ENCODE peak calls at places on chromosomes 3 and 15, in six cellular contexts. D, J, A, H, K and T are unnamed samples.

GRCh38 chr3:195054311-195054710 is 216.6 kb downstream of the XXYLT1 start:
- DNase-seq in H (no peak), K (no peak), A (no peak), D (no peak), J (no peak), T (no peak)

GRCh38 chr3:126582286-126582685 is 23.6 kb upstream of the C3orf22 start:
- DNase-seq in H (no peak), J (no peak), K (no peak), D (no peak), A (no peak), T (no peak)

GRCh38 chr3:13850161-13850945 is 29.5 kb downstream of the WNT7A start:
- DNase-seq in A (no peak), K (no peak), J (no peak), D (no peak), H (no peak), T (no peak)

GRCh38 chr3:37491776-37492175 is 317.4 kb upstream of the LRRFIP2 start:
- DNase-seq in K (no peak), D (no peak), H (no peak), A (no peak), J (no peak), T (no peak)

GRCh38 chr3:8239718-8240698 is 261.6 kb upstream of the LMCD1 start:
- DNase-seq in K (peak), A (peak), D (no peak), H (no peak), J (peak), T (peak)

GRCh38 chr3:111484666-111485065 is 57.3 kb upstream of the CD96 start:
- DNase-seq in K (peak), A (no peak), J (no peak), H (no peak), D (no peak), T (no peak)

GRCh38 chr3:57627976-57628375 is 30.8 kb upstream of the ARF4 start:
- DNase-seq in J (no peak), H (no peak), D (no peak), A (no peak), K (no peak), T (no peak)

GRCh38 chr3:101433652-101434051 is 79.4 kb downstream of the SENP7 start:
- DNase-seq in H (no peak), K (no peak), J (no peak), A (no peak), D (no peak), T (no peak)

GRCh38 chr15:86236721-86237121 is 157.1 kb downstream of the AGBL1 start:
- DNase-seq in A (no peak), J (no peak), D (no peak), H (no peak), K (no peak), T (no peak)

GRCh38 chr15:40398413-40398873 is 7.2 kb upstream of the IVD start:
- DNase-seq in H (no peak), K (no peak), D (no peak), J (no peak), A (no peak), T (peak)

GRCh38 chr3:10508235-10508618 is 2.8 kb upstream of the ATP2B2 start:
- DNase-seq in H (no peak), A (no peak), K (no peak), D (no peak), J (no peak), T (no peak)

GRCh38 chr3:50264389-50264963 is 4.5 kb upstream of the SEMA3B start:
- DNase-seq in A (no peak), D (no peak), J (no peak), K (peak), H (no peak), T (no peak)

GRCh38 chr3:85508659-85509058 is 549.9 kb downstream of the CADM2 start:
- DNase-seq in K (no peak), H (no peak), J (no peak), D (no peak), A (no peak), T (no peak)

GRCh38 chr15:69841046-69841828 is 256.5 kb downstream of the TLE3 start:
- DNase-seq in J (no peak), K (no peak), D (no peak), H (no peak), A (no peak), T (no peak)

GRCh38 chr15:89171136-89172072 is 50.0 kb downstream of the RLBP1 start:
- DNase-seq in J (peak), K (no peak), D (no peak), H (no peak), A (no peak), T (no peak)

GRCh38 chr15:42053010-42053409 is 32.2 kb upstream of the PLA2G4E start:
- DNase-seq in D (no peak), K (no peak), H (no peak), J (no peak), A (no peak), T (no peak)

GRCh38 chr15:64282701-64283100 is 73.3 kb downstream of the CSNK1G1 start:
- DNase-seq in A (no peak), H (no peak), J (no peak), D (no peak), K (no peak), T (no peak)

GRCh38 chr3:150384517-150385212 is 23.4 kb upstream of the TSC22D2 start:
- DNase-seq in D (no peak), J (peak), K (no peak), H (no peak), A (no peak), T (peak)

GRCh38 chr3:186002884-186003472 is 65.2 kb upstream of the TRA2B start:
- DNase-seq in J (no peak), H (no peak), A (no peak), K (no peak), D (no peak), T (no peak)

GRCh38 chr15:71080166-71080565 is 35.1 kb upstream of the THSD4 start:
- DNase-seq in A (no peak), K (no peak), D (no peak), J (no peak), H (no peak), T (no peak)

GRCh38 chr15:30921781-30922371 is 18.2 kb downstream of the FAN1 start:
- DNase-seq in J (no peak), K (no peak), A (no peak), H (no peak), D (no peak), T (no peak)

GRCh38 chr15:55942332-55942731 is 51.1 kb downstream of the NEDD4 start:
- DNase-seq in A (no peak), K (no peak), J (no peak), H (no peak), D (no peak), T (peak)

GRCh38 chr3:12148183-12148940 is 10.3 kb downstream of the TIMP4 start:
- DNase-seq in D (no peak), A (no peak), J (no peak), K (peak), H (no peak), T (no peak)

GRCh38 chr15:83443076-83443847 is 3.9 kb upstream of the SH3GL3 start:
- DNase-seq in K (no peak), D (no peak), J (no peak), H (no peak), A (no peak), T (no peak)